ENCODE peak calls at places on chromosomes 11 and 22, in ten cellular contexts. J is stimulated activated CD4-positive, alpha-beta T cell treated with anti-CD3 and anti-CD28 coated beads, Interleukin-4, amount 100 ng/mL, for 48 hours; B is A549; Z is T-helper 1 cell; E is T-helper 9 cell; O is T-helper 2 cell; Y is HT-29; K is stimulated activated CD8-positive, alpha-beta memory T cell treated with anti-CD3 and anti-CD28 coated beads, Interleukin-7, amount 100 ng/mL, for 48 hours; R is HCT116; T is D721Med. H is an unnamed sample.

GRCh38 chr11:44748606-44749005 is 21.8 kb downstream of the TSPAN18 start:
- DNase-seq in J (no peak), B (no peak), Z (no peak), E (no peak), O (no peak), Y (no peak), K (no peak), R (no peak), T (no peak), H (no peak)

GRCh38 chr11:3094223-3094824 is 37.1 kb upstream of the CARS1 start:
- DNase-seq in J (no peak), B (no peak), Z (no peak), E (no peak), O (no peak), Y (no peak), K (no peak), R (no peak), T (no peak), H (no peak)

GRCh38 chr11:94762208-94762607 is 5.9 kb upstream of the AMOTL1 start:
- DNase-seq in J (no peak), B (no peak), Z (no peak), E (no peak), O (no peak), Y (peak), K (no peak), R (peak), T (no peak), H (no peak)

GRCh38 chr11:129992161-129992944 is 10.3 kb downstream of the PRDM10 start:
- DNase-seq in J (peak), B (peak), Z (peak), E (peak), O (no peak), Y (peak), K (no peak), R (peak), T (no peak), H (no peak)

GRCh38 chr11:36598051-36598450 is at the start of gene RAG2:
- DNase-seq in J (no peak), B (no peak), Z (no peak), E (no peak), O (no peak), Y (no peak), K (no peak), R (no peak), T (no peak), H (no peak)

GRCh38 chr11:128766687-128767086 is 72.8 kb downstream of the FLI1 start:
- DNase-seq in J (no peak), B (no peak), Z (no peak), E (no peak), O (no peak), Y (no peak), K (no peak), R (no peak), T (no peak), H (no peak)

GRCh38 chr11:102341844-102342318 is 5.1 kb upstream of the BIRC2 start:
- DNase-seq in J (peak), B (peak), Z (peak), E (peak), O (no peak), Y (peak), K (no peak), R (peak), T (no peak), H (peak)

GRCh38 chr22:44246615-44247326 is 66.0 kb downstream of the SHISAL1 start:
- DNase-seq in J (no peak), B (no peak), Z (no peak), E (no peak), O (no peak), Y (no peak), K (no peak), R (no peak), T (no peak), H (no peak)

GRCh38 chr11:30128269-30128932 is 102.4 kb upstream of the FSHB start:
- DNase-seq in J (no peak), B (peak), Z (no peak), E (no peak), O (no peak), Y (peak), K (no peak), R (peak), T (no peak), H (peak)

GRCh38 chr22:48755332-48755949 is 1072.2 kb downstream of the BRD1 start:
- DNase-seq in J (no peak), B (no peak), Z (no peak), E (no peak), O (no peak), Y (no peak), K (no peak), R (no peak), T (no peak), H (no peak)